ENCODE peak calls at places on chromosomes 2 and 18, in eight cellular contexts. P is Calu3, I is MCF 10A, T is IMR-90, B is breast epithelium, D is heart left ventricle, Q is endodermal cell, G is WTC11. U is an unnamed sample.

GRCh38 chr2:169799555-169799954 is 884 bp downstream of the SSB start:
- DNase-seq in T (peak; percentile 35), B (no peak), G (no peak), Q (no peak), I (peak; percentile 33), D (no peak), P (no peak), U (no peak)

GRCh38 chr2:227450196-227450851 is 21.6 kb upstream of the AGFG1 start:
- DNase-seq in B (no peak), D (no peak), I (no peak), P (no peak), T (no peak), G (no peak), Q (no peak), U (no peak)

GRCh38 chr2:64987963-64988419 is 1.2 kb upstream of the SLC1A4 start:
- DNase-seq in P (no peak), G (no peak), Q (no peak), I (peak; percentile 79), T (peak; percentile 94), D (no peak), B (no peak), U (no peak)

GRCh38 chr2:54063967-54064535 is 51.4 kb upstream of the ACYP2 start:
- DNase-seq in Q (no peak), P (no peak), D (peak; percentile 55), I (no peak), T (no peak), B (peak; percentile 51), G (no peak), U (no peak)

GRCh38 chr2:222440670-222441422 is 16.5 kb downstream of the SGPP2 start:
- DNase-seq in P (peak; percentile 44), T (peak; percentile 71), D (no peak), G (no peak), Q (peak; percentile 18), I (peak; percentile 71), B (no peak), U (no peak)

GRCh38 chr2:177201919-177202346 is 10.7 kb upstream of the HNRNPA3 start:
- DNase-seq in T (no peak), D (no peak), P (no peak), Q (no peak), B (no peak), I (no peak), G (no peak), U (no peak)

GRCh38 chr18:9629709-9630108 is 15.3 kb upstream of the PPP4R1 start:
- DNase-seq in G (no peak), P (no peak), D (no peak), B (no peak), T (peak; percentile 58), Q (no peak), I (no peak), U (no peak)

GRCh38 chr2:16684676-16685339 is 19.2 kb upstream of the CYRIA start:
- DNase-seq in T (no peak), P (no peak), G (no peak), I (no peak), Q (no peak), D (no peak), B (no peak), U (no peak)

GRCh38 chr2:134865388-134865787 is 27.0 kb downstream of the ACMSD start:
- DNase-seq in I (no peak), P (no peak), D (no peak), T (no peak), B (no peak), Q (no peak), G (no peak), U (no peak)

GRCh38 chr2:54673501-54673998 is 49.9 kb upstream of the EML6 start:
- DNase-seq in T (no peak), B (peak; percentile 61), I (peak; percentile 88), P (peak; percentile 43), D (peak; percentile 90), G (no peak), Q (peak; percentile 53), U (peak; percentile 66)

GRCh38 chr2:98691307-98691706 is 39.6 kb downstream of the MGAT4A start:
- DNase-seq in T (no peak), Q (no peak), I (peak; percentile 23), P (no peak), B (no peak), D (no peak), G (no peak), U (no peak)

GRCh38 chr2:207513577-207514257 is 16.0 kb upstream of the CREB1 start:
- DNase-seq in D (no peak), I (peak; percentile 82), G (no peak), P (no peak), T (peak; percentile 96), Q (no peak), B (no peak), U (no peak)

GRCh38 chr2:157784169-157784822 is 91.8 kb downstream of the ACVR1 start:
- DNase-seq in Q (peak; percentile 69), G (peak; percentile 29), D (peak; percentile 58), I (peak; percentile 88), P (peak; percentile 54), B (peak; percentile 65), T (peak; percentile 21), U (no peak)

GRCh38 chr2:121052507-121052906 is 232.5 kb downstream of the TFCP2L1 start:
- DNase-seq in D (no peak), T (no peak), P (no peak), Q (no peak), I (no peak), B (no peak), G (no peak), U (no peak)

GRCh38 chr2:112728384-112729175 is 7.8 kb downstream of the NT5DC4 start:
- DNase-seq in G (no peak), B (no peak), Q (no peak), P (peak; percentile 72), T (no peak), D (no peak), I (no peak), U (no peak)

GRCh38 chr2:8872821-8873432 is 35.5 kb upstream of the KIDINS220 start:
- DNase-seq in I (peak; percentile 61), G (no peak), T (peak; percentile 73), D (no peak), P (peak; percentile 11), B (no peak), Q (no peak), U (no peak)

GRCh38 chr2:45275235-45275805 is 266.1 kb upstream of the SIX2 start:
- DNase-seq in B (no peak), P (peak; percentile 47), G (no peak), T (peak; percentile 57), D (no peak), Q (no peak), I (peak; percentile 48), U (no peak)

GRCh38 chr18:5601188-5601624 is 57.4 kb upstream of the EPB41L3 start:
- DNase-seq in D (no peak), I (no peak), Q (peak; percentile 65), T (no peak), G (no peak), P (no peak), B (no peak), U (no peak)

GRCh38 chr18:5603153-5603552 is 59.4 kb upstream of the EPB41L3 start:
- DNase-seq in P (no peak), Q (no peak), G (no peak), B (no peak), I (no peak), D (no peak), T (no peak), U (no peak)

GRCh38 chr18:5604778-5605177 is 61.0 kb upstream of the EPB41L3 start:
- DNase-seq in I (no peak), G (no peak), B (no peak), D (no peak), T (no peak), P (no peak), Q (peak; percentile 60), U (no peak)

GRCh38 chr18:5596585-5596984 is 52.8 kb upstream of the EPB41L3 start:
- DNase-seq in T (no peak), Q (no peak), G (no peak), P (no peak), D (no peak), B (no peak), I (no peak), U (no peak)

GRCh38 chr18:5600376-5601071 is 56.7 kb upstream of the EPB41L3 start:
- DNase-seq in P (no peak), D (no peak), T (peak; percentile 28), G (no peak), I (peak; percentile 14), Q (no peak), B (no peak), U (no peak)
- TF ChIP-seq CTCF in P (no peak), D (no peak), T (peak; percentile 65), G (peak; percentile 10), I (peak; percentile 23), Q (peak; percentile 75), B (no peak), U (peak; percentile 47)

GRCh38 chr2:102186676-102187190 is at the start of gene IL1RL2:
- DNase-seq in I (no peak), Q (no peak), G (no peak), P (peak; percentile 17), B (peak; percentile 54), D (no peak), T (no peak), U (no peak)

GRCh38 chr2:102181919-102182635 is 4.7 kb upstream of the IL1RL2 start:
- DNase-seq in D (no peak), I (no peak), B (no peak), Q (no peak), G (no peak), P (no peak), T (no peak), U (no peak)

GRCh38 chr2:102184018-102184417 is 2.8 kb upstream of the IL1RL2 start:
- DNase-seq in B (no peak), Q (no peak), T (no peak), I (no peak), G (no peak), D (no peak), P (no peak), U (no peak)

GRCh38 chr2:102187191-102188150 is 648 bp downstream of the IL1RL2 start:
- DNase-seq in G (peak; percentile 58), T (peak; percentile 10), I (no peak), Q (peak; percentile 48), D (peak; percentile 61), P (no peak), B (no peak), U (peak; percentile 43)

DNA sequence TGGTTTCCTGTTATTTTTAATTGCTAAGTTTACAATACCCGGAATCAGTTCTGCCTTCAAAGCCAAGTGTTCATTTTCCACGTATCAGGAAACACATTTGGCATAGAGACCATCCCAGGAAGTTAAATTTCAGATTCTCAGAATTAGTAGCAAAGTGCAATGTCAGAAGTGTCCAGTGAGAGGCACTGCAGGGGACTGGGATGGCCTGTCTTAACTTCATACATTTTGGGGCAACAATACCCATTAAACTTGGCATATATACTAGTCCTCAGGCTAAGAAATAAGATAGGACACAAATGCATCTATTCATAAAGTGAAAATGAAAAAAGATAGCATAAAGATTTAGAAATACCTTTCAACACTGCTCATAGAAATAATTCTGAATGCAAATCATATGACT is 1.5 kb upstream of the IL1RL2 start:
- DNase-seq in P (no peak), I (peak; percentile 31), D (no peak), G (no peak), T (no peak), Q (no peak), B (no peak), U (peak; percentile 26)
- TF ChIP-seq CTCF in P (peak; percentile 26), I (peak; percentile 36), D (peak; percentile 49), G (peak; percentile 46), T (peak; percentile 50), Q (peak; percentile 82), B (no peak), U (peak; percentile 66)

GRCh38 chr18:3703732-3704176 is 253.8 kb downstream of the TGIF1 start:
- DNase-seq in I (peak; percentile 66), B (peak; percentile 50), G (peak; percentile 65), Q (peak; percentile 86), T (peak; percentile 73), D (peak; percentile 61), P (peak; percentile 74), U (peak; percentile 62)
- TF ChIP-seq CTCF in I (peak; percentile 61), B (peak; percentile 69), G (peak; percentile 50), Q (peak; percentile 83), T (peak; percentile 87), D (peak; percentile 66), P (peak; percentile 72), U (peak; percentile 39)

GRCh38 chr2:220227272-220227920 is 600.0 kb downstream of the SLC4A3 start:
- DNase-seq in G (no peak), T (peak; percentile 81), B (no peak), Q (no peak), D (no peak), P (no peak), I (peak; percentile 21), U (no peak)
- TF ChIP-seq CTCF in G (no peak), T (no peak), B (no peak), Q (no peak), D (no peak), P (no peak), I (no peak), U (no peak)

U was measured in endothelial cell.